ENCODE peak calls at places on chromosomes 12 and 14, in nine cellular contexts. One of them, this sample, is unnamed. For H3K4me1, the result is how much of the 10 kb centered on the place peaks cover.

GRCh38 chr12:92794814-92795213 is 92.0 kb downstream of the PLEKHG7 start:
- DNase-seq in upper lobe of right lung: no peak
- DNase-seq in mesendoderm: no peak
- DNase-seq in stomach: no peak
- DNase-seq in left ventricle myocardium inferior: no peak
- DNase-seq in tibial artery: no peak
- DNase-seq in neuronal stem cell: no peak
- DNase-seq in spleen: no peak
- DNase-seq in CD8-positive, alpha-beta memory T cell: no peak
- DNase-seq in this sample: no peak

GRCh38 chr12:64400041-64400440 is 4.2 kb upstream of the XPOT start:
- DNase-seq in tibial artery: no peak
- DNase-seq in mesendoderm: peak
- DNase-seq in spleen: no peak
- DNase-seq in upper lobe of right lung: no peak
- DNase-seq in left ventricle myocardium inferior: no peak
- DNase-seq in CD8-positive, alpha-beta memory T cell: no peak
- DNase-seq in neuronal stem cell: no peak
- DNase-seq in stomach: no peak
- DNase-seq in this sample: peak

GRCh38 chr12:92411687-92412086 is 266.0 kb upstream of the BTG1 start:
- DNase-seq in neuronal stem cell: no peak
- DNase-seq in CD8-positive, alpha-beta memory T cell: no peak
- DNase-seq in stomach: no peak
- DNase-seq in mesendoderm: no peak
- DNase-seq in tibial artery: no peak
- DNase-seq in spleen: no peak
- DNase-seq in upper lobe of right lung: no peak
- DNase-seq in left ventricle myocardium inferior: no peak
- DNase-seq in this sample: no peak

GRCh38 chr12:123118397-123118945 is 32.4 kb downstream of the PITPNM2 start:
- DNase-seq in spleen: no peak
- DNase-seq in stomach: no peak
- DNase-seq in upper lobe of right lung: no peak
- DNase-seq in neuronal stem cell: no peak
- DNase-seq in tibial artery: no peak
- DNase-seq in left ventricle myocardium inferior: no peak
- DNase-seq in mesendoderm: no peak
- DNase-seq in CD8-positive, alpha-beta memory T cell: no peak
- DNase-seq in this sample: no peak

GRCh38 chr12:123912415-123913385 is 59.9 kb downstream of the CCDC92 start:
- DNase-seq in mesendoderm: peak
- DNase-seq in spleen: peak
- DNase-seq in CD8-positive, alpha-beta memory T cell: no peak
- DNase-seq in upper lobe of right lung: no peak
- DNase-seq in left ventricle myocardium inferior: no peak
- DNase-seq in neuronal stem cell: no peak
- DNase-seq in tibial artery: no peak
- DNase-seq in stomach: no peak
- DNase-seq in this sample: no peak

GRCh38 chr14:31510222-31510621 is 22.4 kb upstream of the GPR33 start:
- DNase-seq in neuronal stem cell: no peak
- DNase-seq in CD8-positive, alpha-beta memory T cell: peak
- DNase-seq in upper lobe of right lung: no peak
- DNase-seq in spleen: no peak
- DNase-seq in tibial artery: no peak
- DNase-seq in stomach: no peak
- DNase-seq in mesendoderm: peak
- DNase-seq in left ventricle myocardium inferior: no peak
- DNase-seq in this sample: no peak

GRCh38 chr14:65238456-65238855 is 136.1 kb upstream of the MAX start:
- DNase-seq in stomach: no peak
- DNase-seq in spleen: no peak
- DNase-seq in CD8-positive, alpha-beta memory T cell: no peak
- DNase-seq in mesendoderm: peak
- DNase-seq in upper lobe of right lung: no peak
- DNase-seq in left ventricle myocardium inferior: no peak
- DNase-seq in neuronal stem cell: no peak
- DNase-seq in tibial artery: no peak
- DNase-seq in this sample: no peak

GRCh38 chr14:76647699-76648298 is 113.5 kb upstream of the VASH1 start:
- DNase-seq in left ventricle myocardium inferior: no peak
- DNase-seq in CD8-positive, alpha-beta memory T cell: no peak
- DNase-seq in upper lobe of right lung: no peak
- DNase-seq in mesendoderm: peak
- DNase-seq in spleen: no peak
- DNase-seq in tibial artery: no peak
- DNase-seq in neuronal stem cell: peak
- DNase-seq in stomach: no peak
- DNase-seq in this sample: peak

GRCh38 chr12:4137015-4137414 is 136.5 kb upstream of the CCND2 start:
- DNase-seq in spleen: no peak
- DNase-seq in left ventricle myocardium inferior: no peak
- DNase-seq in CD8-positive, alpha-beta memory T cell: no peak
- DNase-seq in tibial artery: no peak
- DNase-seq in neuronal stem cell: no peak
- DNase-seq in upper lobe of right lung: no peak
- DNase-seq in stomach: no peak
- DNase-seq in mesendoderm: no peak
- DNase-seq in this sample: no peak

GRCh38 chr14:21307641-21308040 is 27.8 kb downstream of the RPGRIP1 start:
- DNase-seq in stomach: no peak
- DNase-seq in mesendoderm: no peak
- DNase-seq in neuronal stem cell: no peak
- DNase-seq in left ventricle myocardium inferior: no peak
- DNase-seq in upper lobe of right lung: no peak
- DNase-seq in spleen: no peak
- DNase-seq in tibial artery: no peak
- DNase-seq in CD8-positive, alpha-beta memory T cell: no peak
- DNase-seq in this sample: no peak

GRCh38 chr12:123479442-123480180 is 21.7 kb downstream of the SNRNP35 start:
- DNase-seq in spleen: no peak
- DNase-seq in mesendoderm: no peak
- DNase-seq in tibial artery: no peak
- DNase-seq in left ventricle myocardium inferior: no peak
- DNase-seq in stomach: no peak
- DNase-seq in upper lobe of right lung: no peak
- DNase-seq in neuronal stem cell: no peak
- DNase-seq in CD8-positive, alpha-beta memory T cell: no peak
- DNase-seq in this sample: no peak

GRCh38 chr14:36515896-36516718 is 3.9 kb downstream of the NKX2-1 start:
- DNase-seq in spleen: no peak
- DNase-seq in tibial artery: no peak
- DNase-seq in mesendoderm: peak
- DNase-seq in neuronal stem cell: no peak
- DNase-seq in stomach: no peak
- DNase-seq in left ventricle myocardium inferior: no peak
- DNase-seq in CD8-positive, alpha-beta memory T cell: no peak
- DNase-seq in upper lobe of right lung: no peak
- DNase-seq in this sample: no peak

GRCh38 chr12:44835641-44836379 is 40.3 kb downstream of the NELL2 start:
- DNase-seq in spleen: no peak
- DNase-seq in tibial artery: no peak
- DNase-seq in neuronal stem cell: no peak
- DNase-seq in stomach: no peak
- DNase-seq in left ventricle myocardium inferior: no peak
- DNase-seq in mesendoderm: no peak
- DNase-seq in upper lobe of right lung: no peak
- DNase-seq in CD8-positive, alpha-beta memory T cell: peak
- DNase-seq in this sample: no peak

GRCh38 chr14:72665259-72665658 is 228.6 kb downstream of the DPF3 start:
- DNase-seq in CD8-positive, alpha-beta memory T cell: no peak
- DNase-seq in mesendoderm: no peak
- DNase-seq in spleen: no peak
- DNase-seq in neuronal stem cell: no peak
- DNase-seq in tibial artery: no peak
- DNase-seq in left ventricle myocardium inferior: no peak
- DNase-seq in upper lobe of right lung: no peak
- DNase-seq in stomach: no peak
- DNase-seq in this sample: no peak

GRCh38 chr12:71438670-71439361 is 782 bp upstream of the LGR5 start:
- DNase-seq in upper lobe of right lung: no peak
- DNase-seq in mesendoderm: peak
- DNase-seq in neuronal stem cell: no peak
- DNase-seq in left ventricle myocardium inferior: no peak
- DNase-seq in CD8-positive, alpha-beta memory T cell: no peak
- DNase-seq in stomach: no peak
- DNase-seq in spleen: no peak
- DNase-seq in tibial artery: no peak
- DNase-seq in this sample: peak

GRCh38 chr14:19878029-19878642 is 3.2 kb downstream of the OR4K2 start:
- DNase-seq in neuronal stem cell: no peak
- DNase-seq in tibial artery: no peak
- DNase-seq in left ventricle myocardium inferior: no peak
- DNase-seq in mesendoderm: peak
- DNase-seq in spleen: no peak
- DNase-seq in upper lobe of right lung: no peak
- DNase-seq in CD8-positive, alpha-beta memory T cell: peak
- DNase-seq in stomach: no peak
- DNase-seq in this sample: no peak

GRCh38 chr14:52919971-52920370 is 30.9 kb downstream of the FERMT2 start:
- DNase-seq in neuronal stem cell: no peak
- DNase-seq in upper lobe of right lung: no peak
- DNase-seq in stomach: no peak
- DNase-seq in tibial artery: no peak
- DNase-seq in CD8-positive, alpha-beta memory T cell: no peak
- DNase-seq in spleen: no peak
- DNase-seq in mesendoderm: no peak
- DNase-seq in left ventricle myocardium inferior: no peak
- DNase-seq in this sample: no peak

GRCh38 chr14:52862652-52863338 is 71.4 kb upstream of the GNPNAT1 start:
- DNase-seq in left ventricle myocardium inferior: no peak
- DNase-seq in CD8-positive, alpha-beta memory T cell: no peak
- DNase-seq in tibial artery: no peak
- DNase-seq in neuronal stem cell: no peak
- DNase-seq in stomach: no peak
- DNase-seq in spleen: no peak
- DNase-seq in upper lobe of right lung: no peak
- DNase-seq in mesendoderm: peak
- DNase-seq in this sample: no peak

GRCh38 chr14:96095581-96096476 is 56.7 kb downstream of the C14orf132 start:
- DNase-seq in upper lobe of right lung: no peak
- DNase-seq in neuronal stem cell: no peak
- DNase-seq in CD8-positive, alpha-beta memory T cell: no peak
- DNase-seq in left ventricle myocardium inferior: no peak
- DNase-seq in tibial artery: peak
- DNase-seq in spleen: no peak
- DNase-seq in mesendoderm: no peak
- DNase-seq in stomach: peak
- DNase-seq in this sample: no peak

DNA sequence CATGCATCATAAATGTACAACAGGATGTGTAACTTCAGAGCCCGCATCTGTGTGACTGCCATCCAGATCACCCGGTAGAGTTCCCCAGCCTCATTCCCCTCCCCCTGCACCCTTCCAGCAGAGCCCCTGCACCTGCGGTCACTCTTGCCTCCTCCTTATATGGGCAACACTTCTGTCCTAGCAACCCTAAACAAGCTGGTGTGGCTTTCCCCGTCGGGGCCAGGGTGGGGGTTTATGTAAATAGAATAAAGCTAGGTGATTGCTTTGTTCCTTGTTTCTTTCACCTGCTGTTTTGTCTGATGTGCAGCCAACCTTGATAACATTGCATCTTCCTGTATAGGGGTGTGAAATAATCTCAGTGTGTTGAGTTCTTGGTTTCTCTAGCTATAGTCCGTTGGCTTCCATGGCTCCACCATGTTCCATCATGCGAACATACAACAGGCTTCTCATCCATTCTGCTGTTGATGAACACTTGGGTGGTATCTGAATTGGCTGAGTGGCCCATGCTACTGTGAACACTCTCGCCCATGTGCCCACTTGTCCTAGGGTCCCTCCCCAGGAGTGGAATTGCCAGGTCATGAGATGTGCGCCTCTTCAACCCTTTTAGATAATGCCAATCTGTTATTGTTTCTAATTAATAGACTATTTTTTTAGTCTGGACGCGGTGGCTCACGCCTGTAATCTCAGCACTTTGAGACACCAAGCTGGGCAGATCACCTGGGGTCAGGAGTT is 102.2 kb downstream of the KIF26A start:
- DNase-seq in stomach: peak
- DNase-seq in mesendoderm: peak
- DNase-seq in tibial artery: peak
- DNase-seq in spleen: peak
- DNase-seq in left ventricle myocardium inferior: no peak
- DNase-seq in neuronal stem cell: no peak
- DNase-seq in upper lobe of right lung: no peak
- DNase-seq in CD8-positive, alpha-beta memory T cell: no peak
- DNase-seq in this sample: peak
- H3K4me1 ChIP-seq in stomach: under half
- H3K4me1 ChIP-seq in mesendoderm: under half
- H3K4me1 ChIP-seq in tibial artery: under half
- H3K4me1 ChIP-seq in spleen: under half
- H3K4me1 ChIP-seq in left ventricle myocardium inferior: under half
- H3K4me1 ChIP-seq in neuronal stem cell: under half
- H3K4me1 ChIP-seq in upper lobe of right lung: under half
- H3K4me1 ChIP-seq in CD8-positive, alpha-beta memory T cell: under half
- H3K4me1 ChIP-seq in this sample: under half

GRCh38 chr14:33934043-33934750 is 16.7 kb downstream of the EGLN3 start:
- DNase-seq in mesendoderm: no peak
- DNase-seq in spleen: no peak
- DNase-seq in upper lobe of right lung: no peak
- DNase-seq in neuronal stem cell: no peak
- DNase-seq in stomach: no peak
- DNase-seq in tibial artery: no peak
- DNase-seq in CD8-positive, alpha-beta memory T cell: no peak
- DNase-seq in left ventricle myocardium inferior: no peak
- DNase-seq in this sample: no peak
- H3K4me1 ChIP-seq in mesendoderm: under half
- H3K4me1 ChIP-seq in spleen: under half
- H3K4me1 ChIP-seq in upper lobe of right lung: under half
- H3K4me1 ChIP-seq in neuronal stem cell: under half
- H3K4me1 ChIP-seq in stomach: under half
- H3K4me1 ChIP-seq in tibial artery: half or more
- H3K4me1 ChIP-seq in CD8-positive, alpha-beta memory T cell: under half
- H3K4me1 ChIP-seq in left ventricle myocardium inferior: half or more
- H3K4me1 ChIP-seq in this sample: under half

DNA sequence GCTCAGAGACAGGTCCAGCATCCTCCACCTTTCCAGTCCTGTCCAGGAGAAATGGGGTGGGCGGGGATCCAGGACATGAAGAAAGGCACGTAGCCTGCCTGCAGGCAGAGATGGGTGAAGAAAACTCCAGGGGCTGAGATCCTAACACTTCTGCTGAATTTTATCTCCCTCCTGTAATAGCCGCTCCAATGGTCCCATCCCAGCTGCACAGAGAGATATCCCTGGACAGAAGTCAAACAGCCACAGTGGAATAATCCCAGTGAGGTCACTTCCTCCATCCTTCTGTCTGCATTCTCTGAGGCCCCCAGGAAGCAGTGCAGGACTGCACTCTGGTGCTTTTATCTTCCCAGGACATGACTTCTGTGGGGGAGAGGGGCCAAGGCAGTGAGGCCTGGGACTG is 26.3 kb downstream of the KRT18 start:
- DNase-seq in stomach: no peak
- DNase-seq in left ventricle myocardium inferior: no peak
- DNase-seq in CD8-positive, alpha-beta memory T cell: no peak
- DNase-seq in mesendoderm: no peak
- DNase-seq in spleen: no peak
- DNase-seq in tibial artery: no peak
- DNase-seq in neuronal stem cell: no peak
- DNase-seq in upper lobe of right lung: no peak
- DNase-seq in this sample: no peak
- H3K4me1 ChIP-seq in stomach: under half
- H3K4me1 ChIP-seq in left ventricle myocardium inferior: under half
- H3K4me1 ChIP-seq in CD8-positive, alpha-beta memory T cell: under half
- H3K4me1 ChIP-seq in mesendoderm: under half
- H3K4me1 ChIP-seq in spleen: under half
- H3K4me1 ChIP-seq in tibial artery: under half
- H3K4me1 ChIP-seq in neuronal stem cell: under half
- H3K4me1 ChIP-seq in upper lobe of right lung: under half
- H3K4me1 ChIP-seq in this sample: under half

GRCh38 chr12:114817491-114818440 is 133.8 kb upstream of the TBX3 start:
- DNase-seq in upper lobe of right lung: no peak
- DNase-seq in tibial artery: no peak
- DNase-seq in spleen: no peak
- DNase-seq in CD8-positive, alpha-beta memory T cell: no peak
- DNase-seq in left ventricle myocardium inferior: no peak
- DNase-seq in neuronal stem cell: no peak
- DNase-seq in mesendoderm: peak
- DNase-seq in stomach: no peak
- DNase-seq in this sample: no peak
- H3K4me1 ChIP-seq in upper lobe of right lung: under half
- H3K4me1 ChIP-seq in tibial artery: under half
- H3K4me1 ChIP-seq in spleen: under half
- H3K4me1 ChIP-seq in CD8-positive, alpha-beta memory T cell: under half
- H3K4me1 ChIP-seq in left ventricle myocardium inferior: under half
- H3K4me1 ChIP-seq in neuronal stem cell: under half
- H3K4me1 ChIP-seq in mesendoderm: under half
- H3K4me1 ChIP-seq in stomach: under half
- H3K4me1 ChIP-seq in this sample: under half

This sample was measured in H9.